ENCODE peak calls at places on chromosome 18, in nine cellular contexts. Z is HepG2, V is SK-N-SH, I is transverse colon, A is A549, F is sigmoid colon, O is ovary, W is tibial nerve, L is upper lobe of left lung. U is an unnamed sample.

GRCh38 chr18:2478662-2479061 is 92.6 kb downstream of the METTL4 start:
- DNase-seq in Z (no peak), W (no peak), L (no peak), I (no peak), F (no peak), V (no peak), A (no peak), O (no peak), U (no peak)

GRCh38 chr18:2687390-2688001 is 32.0 kb downstream of the SMCHD1 start:
- DNase-seq in A (no peak), L (no peak), Z (no peak), F (no peak), V (no peak), W (no peak), I (no peak), O (no peak), U (no peak)

GRCh38 chr18:48002933-48003365 is 72.5 kb upstream of the SMAD2 start:
- DNase-seq in O (no peak), Z (no peak), V (no peak), F (no peak), W (no peak), I (peak), A (peak), L (peak), U (peak)

GRCh38 chr18:27621236-27621890 is 436.3 kb upstream of the CHST9 start:
- DNase-seq in V (no peak), F (no peak), O (no peak), W (no peak), L (no peak), I (no peak), Z (no peak), A (no peak), U (no peak)

GRCh38 chr18:73897517-73897916 is 250.1 kb downstream of the FBXO15 start:
- DNase-seq in I (no peak), L (no peak), A (no peak), Z (no peak), F (no peak), O (no peak), W (no peak), V (no peak), U (no peak)

GRCh38 chr18:57444301-57444759 is 9.2 kb downstream of the ONECUT2 start:
- DNase-seq in A (no peak), O (no peak), I (no peak), F (no peak), Z (no peak), W (no peak), V (no peak), L (no peak), U (no peak)

GRCh38 chr18:892316-892715 is 12.4 kb upstream of the ADCYAP1 start:
- DNase-seq in O (no peak), W (no peak), V (no peak), F (no peak), Z (no peak), I (no peak), A (no peak), L (no peak), U (no peak)

GRCh38 chr18:7626922-7627440 is 59.9 kb downstream of the PTPRM start:
- DNase-seq in Z (peak), L (no peak), W (peak), O (no peak), V (no peak), F (no peak), A (peak), I (no peak), U (no peak)

GRCh38 chr18:12749136-12749535 is 46.3 kb downstream of the PSMG2 start:
- DNase-seq in V (no peak), A (no peak), L (no peak), O (no peak), I (no peak), F (no peak), W (no peak), Z (no peak), U (no peak)

GRCh38 chr18:36757081-36757480 is 71.7 kb downstream of the TPGS2 start:
- DNase-seq in W (peak), V (peak), A (peak), L (no peak), I (no peak), Z (peak), F (no peak), O (no peak), U (no peak)

GRCh38 chr18:13219576-13219975 is 1.0 kb downstream of the LDLRAD4 start:
- DNase-seq in W (no peak), L (no peak), I (no peak), O (no peak), Z (no peak), V (no peak), A (no peak), F (no peak), U (no peak)

GRCh38 chr18:28176933-28177827 is at the start of gene CDH2:
- DNase-seq in F (peak), W (no peak), L (no peak), I (no peak), Z (peak), V (peak), A (peak), O (peak), U (peak)

GRCh38 chr18:13273800-13274199 is 55.2 kb downstream of the LDLRAD4 start:
- DNase-seq in Z (no peak), I (no peak), O (no peak), L (peak), V (no peak), F (no peak), W (no peak), A (no peak), U (no peak)

GRCh38 chr18:22385718-22386117 is 32.0 kb downstream of the CTAGE1 start:
- DNase-seq in A (no peak), V (no peak), O (no peak), Z (no peak), W (no peak), F (no peak), L (no peak), I (no peak), U (no peak)

GRCh38 chr18:50649821-50650220 is 89.9 kb downstream of the MAPK4 start:
- DNase-seq in L (peak), F (peak), A (no peak), V (no peak), O (peak), W (peak), I (peak), Z (no peak), U (no peak)

GRCh38 chr18:79496237-79496977 is 100.7 kb downstream of the NFATC1 start:
- DNase-seq in W (no peak), A (no peak), I (no peak), F (peak), L (peak), Z (no peak), V (no peak), O (no peak), U (no peak)

GRCh38 chr18:24404591-24404990 is 7.0 kb upstream of the OSBPL1A start:
- DNase-seq in Z (no peak), L (peak), O (no peak), W (no peak), A (no peak), F (no peak), V (no peak), I (no peak), U (no peak)

GRCh38 chr18:59142274-59142673 is 2.6 kb downstream of the SEC11C start:
- DNase-seq in F (no peak), Z (no peak), L (no peak), W (no peak), I (no peak), A (no peak), O (no peak), V (no peak), U (no peak)
- H3K27ac ChIP-seq in F (no peak), Z (peak), L (no peak), W (no peak), I (no peak), A (no peak), O (no peak), V (no peak), U (no peak)

DNA sequence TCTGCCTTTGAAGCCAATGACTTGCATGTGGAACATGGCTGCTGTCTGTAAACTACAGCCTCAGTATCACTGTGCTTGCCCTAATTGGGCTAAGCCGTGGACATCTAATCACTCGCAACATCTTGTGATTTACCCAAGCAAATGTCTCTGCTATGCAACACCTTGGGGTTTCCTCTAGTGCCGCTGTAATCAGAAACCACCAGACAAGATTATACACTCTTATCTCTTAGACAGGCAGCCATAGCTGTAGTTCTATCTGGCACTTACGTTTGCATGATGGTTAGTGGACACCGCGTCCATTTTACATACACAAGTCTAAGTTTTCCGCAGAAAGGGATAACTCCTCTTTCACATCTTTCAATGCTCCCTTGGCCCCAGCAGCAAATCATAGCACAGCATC is 204.3 kb upstream of the CCDC68 start:
- DNase-seq in F (no peak), Z (no peak), W (no peak), I (no peak), O (no peak), V (no peak), A (no peak), L (no peak), U (no peak)
- TF ChIP-seq EP300 in F (no peak), Z (no peak), W (no peak), I (no peak), O (no peak), V (no peak), A (no peak), L (no peak), U (no peak)

GRCh38 chr18:58952871-58953270 is 88.2 kb downstream of the ZNF532 start:
- DNase-seq in W (no peak), O (no peak), L (no peak), I (no peak), F (no peak), V (no peak), A (peak), Z (peak), U (no peak)
- H3K27ac ChIP-seq in W (no peak), O (no peak), L (no peak), I (no peak), F (no peak), V (no peak), A (peak), Z (no peak), U (no peak)

GRCh38 chr18:77096031-77096371 is 36.6 kb downstream of the MBP start:
- DNase-seq in L (no peak), A (no peak), I (no peak), Z (no peak), F (no peak), W (no peak), V (no peak), O (no peak), U (no peak)

GRCh38 chr18:77098554-77099174 is 33.9 kb downstream of the MBP start:
- DNase-seq in Z (no peak), V (no peak), F (no peak), L (peak), W (no peak), A (no peak), O (no peak), I (no peak), U (no peak)

GRCh38 chr18:77099501-77100370 is 32.8 kb downstream of the MBP start:
- DNase-seq in V (no peak), W (no peak), I (no peak), A (no peak), O (no peak), Z (no peak), L (peak), F (no peak), U (no peak)

GRCh38 chr18:77096936-77097886 is 35.4 kb downstream of the MBP start:
- DNase-seq in O (no peak), I (no peak), F (no peak), W (no peak), V (no peak), Z (no peak), A (no peak), L (peak), U (no peak)

DNA sequence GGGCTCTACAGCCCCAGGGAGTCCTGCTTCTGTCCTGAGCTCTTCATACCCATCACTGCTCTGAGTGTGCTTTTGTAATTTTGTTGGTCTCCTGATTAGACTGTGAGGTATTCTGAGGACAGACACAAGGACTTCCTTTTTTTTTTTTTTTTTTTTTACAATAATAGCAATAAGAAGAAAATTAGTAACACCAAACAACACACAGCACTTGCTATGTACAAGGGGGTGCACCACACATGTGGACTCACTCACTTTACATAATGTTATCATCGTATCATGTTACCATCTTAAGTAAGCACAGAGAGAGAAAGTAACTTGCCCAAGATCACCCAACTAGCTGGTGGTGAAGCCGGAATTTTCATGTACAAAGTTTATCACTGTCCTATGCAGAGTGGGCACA is 34.5 kb downstream of the MBP start:
- DNase-seq in F (no peak), Z (no peak), A (no peak), W (no peak), L (peak), O (no peak), I (no peak), V (no peak), U (no peak)
- TF ChIP-seq EP300 in F (no peak), Z (no peak), A (no peak), W (no peak), L (no peak), O (no peak), I (no peak), V (no peak), U (no peak)

GRCh38 chr18:25737710-25738251 is 352.6 kb downstream of the SS18 start:
- DNase-seq in F (no peak), V (no peak), L (no peak), Z (peak), W (peak), O (no peak), I (no peak), A (no peak), U (no peak)

GRCh38 chr18:25732862-25733261 is 357.6 kb downstream of the SS18 start:
- DNase-seq in F (no peak), W (no peak), Z (no peak), I (no peak), A (no peak), V (no peak), O (no peak), L (no peak), U (no peak)

GRCh38 chr18:25735447-25735846 is 355.0 kb downstream of the SS18 start:
- DNase-seq in L (no peak), O (no peak), V (no peak), A (no peak), F (no peak), W (no peak), Z (no peak), I (no peak), U (no peak)

GRCh38 chr18:25736516-25736915 is 353.9 kb downstream of the SS18 start:
- DNase-seq in L (no peak), A (no peak), I (no peak), V (no peak), Z (no peak), W (no peak), F (no peak), O (no peak), U (no peak)

DNA sequence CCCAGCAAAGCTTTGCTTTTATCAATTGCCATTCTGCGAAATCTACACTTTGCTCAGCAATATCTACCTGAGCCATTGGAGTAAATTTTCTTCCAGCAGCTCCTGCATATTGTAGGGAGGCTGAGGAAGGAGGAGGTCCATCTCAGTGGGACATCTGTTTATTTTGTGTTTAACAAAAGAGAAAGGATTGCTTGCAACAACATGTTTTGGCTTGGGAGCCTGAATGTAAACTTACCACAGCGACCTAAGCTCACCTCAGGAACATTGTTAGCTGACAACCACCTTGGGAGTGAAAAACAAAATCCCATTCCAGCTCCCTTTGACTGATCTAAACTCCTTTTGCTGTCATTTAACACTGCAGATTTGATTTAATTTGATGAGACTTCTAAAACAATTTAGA is 356.1 kb downstream of the SS18 start:
- DNase-seq in O (no peak), I (no peak), Z (no peak), W (no peak), L (no peak), A (no peak), F (no peak), V (no peak), U (no peak)
- H3K27ac ChIP-seq in O (no peak), I (no peak), Z (no peak), W (no peak), L (no peak), A (no peak), F (no peak), V (no peak), U (no peak)

U was measured in stomach.